ENCODE peak calls at places on chromosomes 11 and 22, in seven cellular contexts. B is CD8-positive, alpha-beta T cell; Y is GM23248; C is stomach; F is CD4-positive, CD25-positive, alpha-beta regulatory T cell; L is fibroblast of lung; Z is lower lobe of right lung. N is an unnamed sample.
A peak's percentile ranks its signal among the peaks of the same experiment; 100 is the strongest.

GRCh38 chr11:62402226-62402625 is 16.6 kb upstream of the SCGB1A1 start:
- DNase-seq in B (peak; percentile 35), Y (peak; percentile 57), C (peak; percentile 29), F (peak; percentile 32), L (no peak), Z (peak; percentile 71), N (no peak)

GRCh38 chr22:31969789-31970489 is 25.6 kb downstream of the YWHAH start:
- DNase-seq in B (peak; percentile 60), Y (peak; percentile 78), C (peak; percentile 80), F (peak; percentile 69), L (peak; percentile 62), Z (peak; percentile 75), N (peak; percentile 57)

GRCh38 chr22:23685205-23685784 is 5.5 kb upstream of the RGL4 start:
- DNase-seq in B (no peak), Y (peak; percentile 32), C (peak; percentile 28), F (no peak), L (peak; percentile 31), Z (no peak), N (no peak)

GRCh38 chr11:19861171-19861570 is 148.5 kb downstream of the NAV2 start:
- DNase-seq in B (no peak), Y (peak; percentile 7), C (no peak), F (no peak), L (no peak), Z (no peak), N (no peak)

GRCh38 chr11:123977731-123978347 is at the start of gene OR10S1:
- DNase-seq in B (no peak), Y (peak; percentile 1), C (no peak), F (no peak), L (no peak), Z (no peak), N (no peak)

GRCh38 chr11:79150966-79151365 is 289.9 kb downstream of the TENM4 start:
- DNase-seq in B (no peak), Y (no peak), C (no peak), F (no peak), L (peak; percentile 71), Z (no peak), N (no peak)

GRCh38 chr11:120682026-120682649 is 170.6 kb downstream of the GRIK4 start:
- DNase-seq in B (no peak), Y (no peak), C (no peak), F (no peak), L (no peak), Z (no peak), N (no peak)

GRCh38 chr11:204587-205109 is 2.6 kb downstream of the BET1L start:
- DNase-seq in B (peak; percentile 4), Y (no peak), C (peak; percentile 14), F (no peak), L (no peak), Z (no peak), N (peak; percentile 32)

GRCh38 chr11:84790849-84791427 is 836.2 kb downstream of the DLG2 start:
- DNase-seq in B (no peak), Y (no peak), C (no peak), F (no peak), L (no peak), Z (no peak), N (no peak)

GRCh38 chr11:74010306-74010981 is 1.6 kb upstream of the UCP3 start:
- DNase-seq in B (no peak), Y (no peak), C (no peak), F (no peak), L (no peak), Z (no peak), N (no peak)

GRCh38 chr11:15038963-15039362 is 34.4 kb upstream of the CALCB start:
- DNase-seq in B (no peak), Y (peak; percentile 51), C (no peak), F (no peak), L (peak; percentile 2), Z (no peak), N (no peak)

GRCh38 chr11:66071326-66071870 is 1.3 kb downstream of the PACS1 start:
- DNase-seq in B (peak; percentile 32), Y (peak; percentile 40), C (no peak), F (peak; percentile 43), L (no peak), Z (no peak), N (peak; percentile 65)

GRCh38 chr11:10534331-10534730 is 6.7 kb downstream of the RNF141 start:
- DNase-seq in B (no peak), Y (no peak), C (no peak), F (no peak), L (no peak), Z (no peak), N (no peak)

GRCh38 chr22:24164243-24164642 is 17.0 kb upstream of the SUSD2 start:
- DNase-seq in B (no peak), Y (no peak), C (no peak), F (no peak), L (no peak), Z (no peak), N (no peak)

GRCh38 chr22:43441751-43442150 is 29.9 kb downstream of the MPPED1 start:
- DNase-seq in B (no peak), Y (no peak), C (no peak), F (no peak), L (no peak), Z (no peak), N (no peak)

GRCh38 chr11:5891216-5891800 is 1.7 kb upstream of the OR52E5 start:
- DNase-seq in B (no peak), Y (peak; percentile 34), C (no peak), F (no peak), L (peak; percentile 3), Z (no peak), N (no peak)

DNA sequence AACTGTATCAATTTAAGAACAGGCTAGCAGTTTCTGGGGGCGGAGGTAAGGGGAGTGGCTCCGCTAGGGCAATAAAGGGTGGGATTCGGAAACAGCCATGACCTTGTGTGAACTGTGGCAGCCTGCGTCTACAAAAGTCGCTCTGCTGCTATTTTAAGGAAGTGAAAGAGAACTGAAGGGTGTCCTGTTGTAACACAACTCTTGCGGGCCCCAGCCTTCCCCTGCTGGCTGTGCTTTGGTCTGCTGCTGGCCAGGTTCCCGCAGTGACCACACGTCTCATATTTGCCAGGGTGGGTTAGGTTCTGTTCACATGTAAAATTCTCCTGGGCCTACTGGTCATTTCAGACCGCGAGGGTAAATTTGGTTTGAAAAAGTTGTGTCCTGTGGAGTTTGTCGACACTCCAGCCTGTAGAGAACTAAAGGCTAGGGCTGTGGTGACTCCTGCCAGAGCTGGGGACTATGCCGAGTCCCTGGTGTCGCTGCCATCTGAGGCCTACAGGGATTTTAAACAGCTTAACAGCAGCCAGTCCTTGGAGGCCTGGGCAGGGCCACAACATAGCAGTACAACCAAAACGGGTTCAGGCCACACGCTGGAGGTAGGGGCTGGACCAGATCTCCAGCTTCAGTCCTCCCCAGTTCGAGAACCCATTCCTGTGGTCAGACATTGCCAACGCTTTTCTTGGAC is 1.1 kb upstream of the PPFIBP2 start:
- DNase-seq in B (peak; percentile 23), Y (peak; percentile 76), C (peak; percentile 79), F (no peak), L (no peak), Z (peak; percentile 89), N (no peak)
- H3K27ac ChIP-seq in B (peak overlapping the region; percentile 84), Y (peak overlapping the region; percentile 68), C (peak overlapping the region; percentile 91), F (peak overlapping the region; percentile 89), L (peak overlapping the region; percentile 44), Z (peak overlapping the region; percentile 81), N (peak overlapping the region; percentile 33)

GRCh38 chr11:76151561-76152085 is 54.7 kb downstream of the WNT11 start:
- DNase-seq in B (no peak), Y (no peak), C (no peak), F (no peak), L (no peak), Z (no peak), N (no peak)
- H3K4me3 ChIP-seq in B (no peak overlapping the region), Y (no peak overlapping the region), C (no peak overlapping the region), F (peak overlapping the region; percentile 18), L (no peak overlapping the region), Z (peak overlapping the region; percentile 44), N (no peak overlapping the region)

DNA sequence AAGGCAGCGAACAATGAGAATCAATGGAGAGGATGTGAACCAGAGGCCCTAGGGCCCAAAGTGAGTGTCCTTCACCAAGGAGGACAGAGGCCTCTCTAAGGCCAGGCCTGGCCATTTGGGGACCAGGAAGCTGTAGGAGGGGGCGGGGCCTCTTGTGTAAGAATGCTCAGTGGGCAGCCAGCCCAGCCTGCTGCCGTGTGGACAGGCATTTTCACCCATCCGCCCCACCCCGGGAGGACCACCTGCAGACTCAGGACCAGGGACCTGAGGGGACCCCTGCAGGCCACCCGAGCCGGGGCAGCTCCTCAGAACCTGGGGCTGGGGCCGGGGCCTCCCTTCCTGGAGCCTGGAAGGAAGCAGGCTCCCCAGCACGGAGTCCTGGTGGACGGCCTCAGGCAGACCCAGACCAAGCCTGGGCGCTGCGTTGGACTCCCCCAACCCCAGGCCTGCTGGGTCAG is 1.7 kb upstream of the TRABD start:
- DNase-seq in B (peak; percentile 4), Y (peak; percentile 77), C (peak; percentile 90), F (no peak), L (peak; percentile 51), Z (peak; percentile 91), N (peak; percentile 24)
- H3K27ac ChIP-seq in B (no peak overlapping the region), Y (no peak overlapping the region), C (peak overlapping the region; percentile 89), F (no peak overlapping the region), L (no peak overlapping the region), Z (peak overlapping the region; percentile 66), N (no peak overlapping the region)

GRCh38 chr11:126313826-126314225 is 10.0 kb downstream of the DCPS start:
- DNase-seq in B (no peak), Y (no peak), C (no peak), F (no peak), L (no peak), Z (no peak), N (no peak)

GRCh38 chr11:126319374-126319740 is 15.5 kb downstream of the DCPS start:
- DNase-seq in B (no peak), Y (peak; percentile 61), C (no peak), F (no peak), L (no peak), Z (no peak), N (no peak)

GRCh38 chr11:126318642-126319373 is 14.9 kb downstream of the DCPS start:
- DNase-seq in B (peak; percentile 27), Y (peak; percentile 98), C (no peak), F (no peak), L (peak; percentile 97), Z (peak; percentile 36), N (peak; percentile 62)

GRCh38 chr11:126312903-126313460 is 9.1 kb downstream of the DCPS start:
- DNase-seq in B (no peak), Y (no peak), C (no peak), F (no peak), L (no peak), Z (peak; percentile 11), N (no peak)

DNA sequence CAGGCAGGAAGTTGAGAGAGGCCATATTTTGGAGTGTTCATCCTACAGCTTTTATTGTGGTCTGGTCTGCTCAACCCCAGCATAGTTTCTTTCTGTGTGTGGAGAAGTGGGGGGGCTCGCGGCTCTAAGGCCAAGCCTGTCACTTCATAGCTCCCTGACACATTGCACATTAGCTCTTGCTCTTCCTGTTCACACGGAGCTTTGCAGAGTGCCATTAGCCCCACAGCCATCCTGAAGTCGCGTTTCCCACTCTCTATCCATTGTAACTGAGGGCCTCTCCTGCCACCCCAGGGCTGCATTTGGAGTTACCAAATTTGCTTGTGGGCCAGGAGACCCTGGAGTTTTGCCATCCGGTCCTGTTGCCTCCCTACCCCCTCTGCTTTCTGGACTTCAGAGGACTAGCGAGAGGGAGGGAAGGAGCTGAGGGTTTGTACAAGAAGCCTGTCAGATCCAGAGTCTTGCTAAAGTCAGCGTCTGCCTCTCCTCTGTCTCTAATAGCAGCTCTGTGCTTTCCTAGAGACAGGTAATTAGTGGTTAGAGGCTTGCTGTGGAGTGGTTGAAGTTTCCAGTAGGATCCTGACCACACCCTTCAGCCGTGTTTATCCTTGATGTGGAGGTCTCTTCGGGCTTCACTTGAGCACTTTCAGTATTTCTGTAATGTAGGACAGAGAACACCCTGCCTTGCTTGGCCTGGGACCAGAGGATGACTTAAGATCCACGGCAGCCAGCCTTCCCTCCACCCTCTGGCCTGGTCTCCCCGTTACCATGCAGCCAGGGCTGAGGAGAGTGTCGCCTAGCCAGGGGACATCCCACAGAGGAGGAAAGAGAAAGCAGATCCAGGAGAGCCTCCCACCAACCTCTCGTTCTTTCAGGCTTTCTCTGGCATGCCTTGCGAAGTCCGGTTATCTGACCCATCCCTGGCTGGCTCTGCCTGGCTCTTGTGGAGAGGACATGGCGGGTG is 14.1 kb downstream of the DCPS start:
- DNase-seq in B (peak; percentile 28), Y (peak; percentile 87), C (no peak), F (peak; percentile 3), L (peak; percentile 91), Z (peak; percentile 68), N (peak; percentile 59)
- H3K4me3 ChIP-seq in B (peak overlapping the region; percentile 14), Y (peak overlapping the region; percentile 67), C (no peak overlapping the region), F (no peak overlapping the region), L (peak overlapping the region; percentile 34), Z (peak overlapping the region; percentile 20), N (no peak overlapping the region)